ENCODE peak calls at places on chromosomes 3 and 15, in eight cellular contexts. Z is thyroid gland; K is naive thymus-derived CD4-positive, alpha-beta T cell; C is suprapubic skin; E is CD4-positive, CD25-positive, alpha-beta regulatory T cell; G is brain microvascular endothelial cell; Y is A549; H is body of pancreas. N is an unnamed sample.

GRCh38 chr3:5754602-5755001 is 567.1 kb downstream of the EDEM1 start:
- DNase-seq in Z (no peak), C (no peak), H (no peak), E (no peak), Y (no peak), G (no peak), K (no peak), N (no peak)

GRCh38 chr15:71505962-71506361 is 304.4 kb upstream of the NR2E3 start:
- DNase-seq in E (no peak), C (no peak), Z (no peak), H (no peak), Y (no peak), G (no peak), K (no peak), N (no peak)

GRCh38 chr3:177034850-177035475 is 162.3 kb downstream of the TBL1XR1 start:
- DNase-seq in C (no peak), E (no peak), G (no peak), H (no peak), K (no peak), Y (no peak), Z (no peak), N (no peak)

GRCh38 chr3:88031543-88032148 is 27.2 kb downstream of the CGGBP1 start:
- DNase-seq in K (peak), H (no peak), G (peak), E (peak), Z (peak), Y (peak), C (no peak), N (peak)

GRCh38 chr3:121942116-121942786 is 48.0 kb downstream of the SLC15A2 start:
- DNase-seq in Z (peak), Y (no peak), C (no peak), G (no peak), H (peak), E (no peak), K (no peak), N (no peak)

GRCh38 chr3:197505796-197506553 is 49.8 kb downstream of the BDH1 start:
- DNase-seq in K (no peak), E (no peak), H (no peak), C (no peak), G (no peak), Z (no peak), Y (no peak), N (no peak)

GRCh38 chr3:123153821-123154323 is 47.9 kb upstream of the SEC22A start:
- DNase-seq in H (no peak), G (no peak), C (peak), E (no peak), Y (no peak), K (no peak), Z (no peak), N (no peak)

GRCh38 chr3:25604107-25604805 is 60.5 kb downstream of the TOP2B start:
- DNase-seq in Z (no peak), C (no peak), G (peak), E (no peak), Y (no peak), K (no peak), H (no peak), N (no peak)

GRCh38 chr3:184806567-184807271 is 5.2 kb upstream of the VPS8 start:
- DNase-seq in E (no peak), K (no peak), Z (no peak), Y (no peak), H (no peak), C (no peak), G (no peak), N (no peak)

GRCh38 chr3:188818282-188818681 is 353.5 kb upstream of the TPRG1 start:
- DNase-seq in C (no peak), G (no peak), Y (no peak), Z (no peak), H (no peak), E (no peak), K (no peak), N (no peak)

GRCh38 chr3:165624761-165625160 is 212.5 kb downstream of the BCHE start:
- DNase-seq in C (no peak), Y (no peak), G (peak), E (no peak), H (no peak), Z (no peak), K (no peak), N (no peak)

GRCh38 chr3:33901862-33902563 is 103.6 kb downstream of the PDCD6IP start:
- DNase-seq in Y (no peak), Z (no peak), C (no peak), G (no peak), K (no peak), E (no peak), H (no peak), N (no peak)

GRCh38 chr3:12661926-12662592 is 1.9 kb downstream of the RAF1 start:
- DNase-seq in Y (no peak), C (no peak), H (no peak), K (no peak), Z (no peak), G (no peak), E (peak), N (no peak)

GRCh38 chr15:68379058-68379758 is 52.8 kb downstream of the ITGA11 start:
- DNase-seq in Z (no peak), C (peak), H (no peak), K (no peak), Y (no peak), G (no peak), E (no peak), N (no peak)

GRCh38 chr15:64943512-64944225 is 32.0 kb downstream of the ANKDD1A start:
- DNase-seq in G (no peak), Z (no peak), E (no peak), K (no peak), Y (no peak), H (no peak), C (peak), N (no peak)

GRCh38 chr15:42332331-42332730 is 27.0 kb upstream of the CAPN3 start:
- DNase-seq in K (no peak), H (no peak), E (no peak), Y (no peak), Z (no peak), C (no peak), G (no peak), N (no peak)

GRCh38 chr3:158220575-158220974 is 110.7 kb downstream of the RSRC1 start:
- DNase-seq in Y (no peak), E (no peak), G (no peak), K (no peak), C (no peak), Z (no peak), H (no peak), N (no peak)

GRCh38 chr3:12127366-12127765 is 31.3 kb downstream of the TIMP4 start:
- DNase-seq in H (no peak), Z (no peak), C (no peak), G (no peak), K (no peak), E (no peak), Y (no peak), N (no peak)

GRCh38 chr3:63067999-63068645 is 192.9 kb upstream of the CADPS start:
- DNase-seq in G (peak), H (no peak), Y (no peak), E (peak), Z (peak), C (no peak), K (peak), N (peak)

GRCh38 chr15:74635228-74635627 is 19.6 kb downstream of the CLK3 start:
- DNase-seq in Z (peak), G (peak), K (peak), E (peak), Y (peak), C (no peak), H (peak), N (peak)

GRCh38 chr15:33547876-33548275 is 237.1 kb downstream of the RYR3 start:
- DNase-seq in Y (no peak), K (peak), H (no peak), G (peak), C (no peak), E (peak), Z (peak), N (peak)

GRCh38 chr3:56415672-56416071 is 52.6 kb downstream of the ERC2 start:
- DNase-seq in K (no peak), C (no peak), Y (no peak), H (no peak), Z (no peak), G (no peak), E (no peak), N (no peak)

GRCh38 chr3:34024447-34025240 is 226.2 kb downstream of the PDCD6IP start:
- DNase-seq in C (no peak), E (no peak), G (no peak), Y (no peak), Z (peak), K (no peak), H (no peak), N (no peak)

GRCh38 chr3:113697192-113698090 is 999 bp upstream of the USF3 start:
- DNase-seq in H (peak), K (no peak), C (no peak), Z (peak), Y (peak), G (no peak), E (peak), N (no peak)

GRCh38 chr3:60582285-60582684 is 669.0 kb downstream of the FHIT start:
- DNase-seq in K (no peak), H (no peak), C (no peak), E (no peak), G (no peak), Y (no peak), Z (no peak), N (no peak)

GRCh38 chr3:17841190-17841828 is 98.9 kb upstream of the TBC1D5 start:
- DNase-seq in K (peak), Y (peak), Z (peak), H (peak), C (peak), G (peak), E (peak), N (peak)

GRCh38 chr3:99638244-99638948 is at the start of gene COL8A1:
- DNase-seq in G (peak), Y (no peak), E (no peak), C (peak), Z (peak), K (no peak), H (peak), N (no peak)
- H3K4me3 ChIP-seq in G (peak), Y (peak), E (no peak), C (peak), Z (peak), K (no peak), H (no peak), N (no peak)

GRCh38 chr15:73268457-73268856 is 100.3 kb downstream of the HCN4 start:
- DNase-seq in K (no peak), H (no peak), E (no peak), Y (no peak), C (no peak), Z (no peak), G (no peak), N (no peak)

GRCh38 chr15:73270366-73271097 is 98.2 kb downstream of the HCN4 start:
- DNase-seq in Y (no peak), E (no peak), H (no peak), C (no peak), Z (peak), K (no peak), G (no peak), N (no peak)

DNA sequence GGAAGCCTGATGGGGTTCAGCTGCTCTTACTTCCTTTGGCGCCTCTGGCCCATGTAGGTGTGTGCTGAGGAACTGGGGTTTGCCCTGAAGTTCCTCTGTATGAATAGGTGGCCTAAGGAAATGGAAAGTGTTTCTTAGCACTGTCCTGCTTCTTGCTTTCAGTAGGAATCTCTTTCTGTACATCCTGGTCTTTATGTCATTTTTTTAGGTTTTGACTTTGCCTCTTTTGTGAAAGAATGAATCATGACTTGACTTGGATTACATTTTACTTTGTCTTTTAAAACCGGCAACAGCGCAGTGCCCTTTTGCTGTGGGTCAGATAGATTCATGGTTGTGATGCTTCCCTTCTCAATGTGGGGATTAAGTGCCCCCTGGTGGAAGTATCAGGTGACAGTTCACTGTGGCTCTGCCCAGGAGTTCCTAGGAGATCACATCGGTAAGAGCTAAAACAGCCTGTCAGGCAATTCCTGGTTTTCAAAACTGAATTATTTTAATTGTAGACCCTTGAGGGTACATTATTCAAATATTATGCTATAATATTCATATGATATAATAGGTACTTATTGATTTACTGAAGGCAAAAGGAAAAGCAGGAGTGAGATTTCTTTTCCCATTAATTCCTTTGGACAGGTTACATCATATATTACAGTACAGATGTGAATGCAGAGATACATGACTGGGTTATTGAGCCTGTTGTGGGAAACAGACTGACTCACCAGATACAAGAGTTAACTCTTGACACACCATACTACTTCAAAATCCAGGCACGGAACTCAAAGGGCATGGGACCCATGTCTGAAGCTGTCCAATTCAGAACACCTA is 95.4 kb downstream of the HCN4 start:
- DNase-seq in Y (peak), H (peak), K (peak), Z (peak), E (peak), C (no peak), G (peak), N (peak)
- H3K4me3 ChIP-seq in Y (no peak), H (no peak), K (no peak), Z (no peak), E (no peak), C (no peak), G (no peak), N (no peak)

GRCh38 chr15:80433836-80434235 is 29.7 kb downstream of the ARNT2 start:
- DNase-seq in K (no peak), Y (no peak), H (no peak), E (no peak), G (no peak), Z (no peak), C (no peak), N (no peak)

GRCh38 chr15:80429964-80430363 is 25.8 kb downstream of the ARNT2 start:
- DNase-seq in G (no peak), K (no peak), Z (no peak), H (no peak), C (no peak), Y (no peak), E (no peak), N (no peak)

GRCh38 chr15:80436511-80437307 is 32.5 kb downstream of the ARNT2 start:
- DNase-seq in H (no peak), E (no peak), C (no peak), Y (peak), Z (no peak), G (no peak), K (no peak), N (no peak)

GRCh38 chr15:80434926-80435720 is 30.9 kb downstream of the ARNT2 start:
- DNase-seq in Z (no peak), G (no peak), Y (no peak), H (no peak), K (no peak), C (no peak), E (no peak), N (no peak)

GRCh38 chr15:80431635-80432034 is 27.5 kb downstream of the ARNT2 start:
- DNase-seq in E (no peak), C (no peak), H (no peak), Y (no peak), Z (no peak), G (no peak), K (no peak), N (no peak)
- H3K4me3 ChIP-seq in E (no peak), C (no peak), H (no peak), Y (no peak), Z (no peak), G (no peak), K (no peak), N (no peak)

DNA sequence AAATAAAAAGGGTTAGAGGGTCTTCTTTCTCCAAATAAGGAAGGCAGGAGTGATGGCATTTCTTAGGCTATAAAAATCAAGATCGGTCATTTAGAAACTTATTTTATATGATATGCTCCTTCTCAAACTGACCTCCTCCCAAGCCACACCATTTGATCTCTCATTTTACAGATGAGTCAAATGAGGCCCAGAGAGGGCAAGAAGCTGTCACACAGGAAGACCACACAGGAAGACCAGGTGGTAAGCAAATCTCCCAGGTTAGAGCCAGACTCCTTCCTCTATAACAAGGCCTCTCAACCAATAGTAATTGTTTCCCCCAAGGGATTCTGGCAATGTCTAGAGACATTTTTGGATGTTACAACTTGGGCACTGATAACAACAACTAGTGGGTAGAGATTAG is 13.8 kb downstream of the TLE3 start:
- DNase-seq in H (no peak), G (no peak), K (no peak), C (no peak), Y (no peak), E (peak), Z (no peak), N (no peak)
- H3K4me3 ChIP-seq in H (no peak), G (no peak), K (no peak), C (no peak), Y (no peak), E (no peak), Z (no peak), N (no peak)

GRCh38 chr3:157155591-157155990 is 4.4 kb downstream of the CCNL1 start:
- DNase-seq in Y (no peak), Z (no peak), C (no peak), E (no peak), H (no peak), G (no peak), K (no peak), N (no peak)
- H3K4me3 ChIP-seq in Y (peak), Z (no peak), C (peak), E (peak), H (no peak), G (no peak), K (no peak), N (no peak)

DNA sequence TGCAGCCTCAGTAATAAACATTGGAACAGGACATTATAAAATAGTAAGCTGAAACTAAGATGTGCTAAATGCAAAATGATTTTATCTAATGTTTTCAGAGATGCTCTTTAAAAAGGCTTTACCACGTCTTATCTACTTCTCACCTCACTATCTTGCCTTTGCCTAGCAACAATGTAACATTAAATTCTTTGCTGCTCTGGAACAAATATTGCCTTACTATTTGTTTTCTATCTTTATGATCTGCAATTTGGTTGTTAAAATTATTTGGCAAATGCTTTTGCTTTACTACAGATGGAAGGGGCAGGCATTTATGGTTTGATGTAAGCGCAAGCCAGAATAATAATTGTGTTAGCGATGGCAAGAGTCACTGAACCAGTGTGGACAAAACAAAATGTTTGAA is 454.3 kb upstream of the ARHGEF26 start:
- DNase-seq in K (no peak), E (no peak), C (no peak), H (no peak), Y (no peak), Z (no peak), G (no peak), N (no peak)
- H3K4me3 ChIP-seq in K (no peak), E (no peak), C (no peak), H (no peak), Y (no peak), Z (no peak), G (no peak), N (no peak)

GRCh38 chr3:161915283-161915682 is 418.7 kb downstream of the OTOL1 start:
- DNase-seq in K (no peak), Y (no peak), Z (no peak), G (no peak), C (no peak), E (no peak), H (no peak), N (no peak)
- H3K4me3 ChIP-seq in K (no peak), Y (no peak), Z (no peak), G (no peak), C (no peak), E (no peak), H (no peak), N (no peak)

GRCh38 chr15:78810003-78810376 is 1.3 kb downstream of the ADAMTS7 start:
- DNase-seq in H (no peak), K (no peak), C (no peak), Y (no peak), E (no peak), G (peak), Z (no peak), N (no peak)
- H3K4me3 ChIP-seq in H (no peak), K (no peak), C (peak), Y (peak), E (no peak), G (peak), Z (no peak), N (no peak)

N was measured in Jurkat, Clone E6-1.